ENCODE peak calls at places on chromosomes 13 and 19, in four cellular contexts. One of them, this sample, is unnamed. For H3K4me1 and H3K27me3, the result is how much of the 10 kb centered on the place peaks cover.

GRCh38 chr13:33006646-33007045 is 9.6 kb upstream of the KL start:
- DNase-seq in Karpas-422: no peak
- DNase-seq in small intestine: no peak
- DNase-seq in SK-N-SH: no peak
- DNase-seq in this sample: no peak

GRCh38 chr13:75530536-75530935 is 7.1 kb downstream of the COMMD6 start:
- DNase-seq in Karpas-422: no peak
- DNase-seq in small intestine: peak
- DNase-seq in SK-N-SH: no peak
- DNase-seq in this sample: no peak

GRCh38 chr19:3348042-3348441 is 18.3 kb upstream of the NFIC start:
- DNase-seq in Karpas-422: no peak
- DNase-seq in small intestine: no peak
- DNase-seq in SK-N-SH: no peak
- DNase-seq in this sample: no peak

GRCh38 chr13:44331912-44332840 is 41.4 kb upstream of the SERP2 start:
- DNase-seq in Karpas-422: no peak
- DNase-seq in small intestine: no peak
- DNase-seq in SK-N-SH: peak
- DNase-seq in this sample: peak

GRCh38 chr13:43848250-43848649 is 31.3 kb downstream of the CCDC122 start:
- DNase-seq in Karpas-422: no peak
- DNase-seq in small intestine: no peak
- DNase-seq in SK-N-SH: no peak
- DNase-seq in this sample: no peak

GRCh38 chr13:100130092-100130491 is 41.2 kb downstream of the PCCA start:
- DNase-seq in Karpas-422: no peak
- DNase-seq in small intestine: no peak
- DNase-seq in SK-N-SH: no peak
- DNase-seq in this sample: no peak

GRCh38 chr19:50838239-50838638 is 4.9 kb upstream of the KLK15 start:
- DNase-seq in Karpas-422: peak
- DNase-seq in small intestine: no peak
- DNase-seq in SK-N-SH: no peak
- DNase-seq in this sample: no peak

GRCh38 chr13:49472186-49472585 is 23.6 kb upstream of the PHF11 start:
- DNase-seq in Karpas-422: no peak
- DNase-seq in small intestine: no peak
- DNase-seq in SK-N-SH: no peak
- DNase-seq in this sample: no peak

GRCh38 chr13:30257433-30258099 is 49.8 kb downstream of the KATNAL1 start:
- DNase-seq in Karpas-422: peak
- DNase-seq in small intestine: no peak
- DNase-seq in SK-N-SH: peak
- DNase-seq in this sample: no peak

DNA sequence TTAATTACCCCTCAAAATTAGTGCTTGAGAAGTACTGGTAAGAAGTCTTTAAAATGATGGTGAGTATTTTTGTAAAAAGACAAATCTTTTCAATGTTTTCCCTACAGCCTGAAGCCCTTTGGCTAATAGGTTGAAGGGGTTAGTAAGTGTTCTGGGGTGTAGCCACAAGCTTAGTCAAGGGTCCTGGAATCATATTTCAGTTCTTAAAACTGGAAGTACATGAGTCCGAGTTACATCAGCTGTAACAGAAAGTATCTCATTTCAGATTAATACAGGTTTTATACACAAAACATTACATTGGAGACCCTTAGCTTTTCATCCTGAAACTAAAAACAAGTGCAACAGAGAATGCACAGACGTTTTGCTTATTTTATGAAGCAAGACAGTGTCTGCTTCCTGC is 52.7 kb upstream of the TEX29 start:
- DNase-seq in Karpas-422: no peak
- DNase-seq in small intestine: no peak
- DNase-seq in SK-N-SH: no peak
- DNase-seq in this sample: no peak
- H3K4me1 ChIP-seq in Karpas-422: under half
- H3K4me1 ChIP-seq in small intestine: under half
- H3K4me1 ChIP-seq in SK-N-SH: under half
- H3K4me1 ChIP-seq in this sample: under half

GRCh38 chr13:28819046-28819747 is 942 bp upstream of the MTUS2 start:
- DNase-seq in Karpas-422: no peak
- DNase-seq in small intestine: peak
- DNase-seq in SK-N-SH: no peak
- DNase-seq in this sample: no peak

GRCh38 chr13:28822161-28822560 is 2.0 kb downstream of the MTUS2 start:
- DNase-seq in Karpas-422: no peak
- DNase-seq in small intestine: no peak
- DNase-seq in SK-N-SH: no peak
- DNase-seq in this sample: no peak

GRCh38 chr13:28817204-28817603 is 2.9 kb upstream of the MTUS2 start:
- DNase-seq in Karpas-422: no peak
- DNase-seq in small intestine: no peak
- DNase-seq in SK-N-SH: no peak
- DNase-seq in this sample: no peak

GRCh38 chr13:28820099-28821051 is at the start of gene MTUS2:
- DNase-seq in Karpas-422: no peak
- DNase-seq in small intestine: peak
- DNase-seq in SK-N-SH: no peak
- DNase-seq in this sample: no peak

DNA sequence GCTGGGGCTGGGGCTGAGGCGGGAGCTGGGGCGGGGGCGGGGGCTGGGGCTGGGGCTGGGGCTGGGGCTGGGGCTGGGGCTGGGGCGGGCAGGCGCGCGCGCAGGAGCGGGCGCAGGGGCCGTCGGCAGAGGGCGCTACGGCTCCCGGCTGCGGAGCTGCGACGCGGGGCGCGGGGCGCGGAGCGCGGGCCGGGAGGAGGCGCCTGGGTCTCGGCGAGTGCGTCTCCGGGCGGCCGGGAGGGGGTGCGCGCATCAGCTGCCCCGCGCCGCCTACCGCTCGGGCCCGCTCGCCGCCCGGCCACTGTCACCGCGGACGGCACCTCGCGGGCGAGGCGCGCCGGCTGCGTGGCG is 416 bp upstream of the MTUS2 start:
- DNase-seq in Karpas-422: peak
- DNase-seq in small intestine: peak
- DNase-seq in SK-N-SH: peak
- DNase-seq in this sample: peak
- H3K27me3 ChIP-seq in Karpas-422: under half
- H3K27me3 ChIP-seq in small intestine: under half
- H3K27me3 ChIP-seq in SK-N-SH: under half
- H3K27me3 ChIP-seq in this sample: half or more

GRCh38 chr19:52066258-52066866 is 17.7 kb upstream of the ZNF432 start:
- DNase-seq in Karpas-422: no peak
- DNase-seq in small intestine: no peak
- DNase-seq in SK-N-SH: no peak
- DNase-seq in this sample: no peak

GRCh38 chr19:52070496-52070895 is 21.9 kb upstream of the ZNF432 start:
- DNase-seq in Karpas-422: no peak
- DNase-seq in small intestine: no peak
- DNase-seq in SK-N-SH: no peak
- DNase-seq in this sample: no peak

GRCh38 chr19:52069653-52070052 is 21.0 kb upstream of the ZNF432 start:
- DNase-seq in Karpas-422: no peak
- DNase-seq in small intestine: no peak
- DNase-seq in SK-N-SH: no peak
- DNase-seq in this sample: no peak

DNA sequence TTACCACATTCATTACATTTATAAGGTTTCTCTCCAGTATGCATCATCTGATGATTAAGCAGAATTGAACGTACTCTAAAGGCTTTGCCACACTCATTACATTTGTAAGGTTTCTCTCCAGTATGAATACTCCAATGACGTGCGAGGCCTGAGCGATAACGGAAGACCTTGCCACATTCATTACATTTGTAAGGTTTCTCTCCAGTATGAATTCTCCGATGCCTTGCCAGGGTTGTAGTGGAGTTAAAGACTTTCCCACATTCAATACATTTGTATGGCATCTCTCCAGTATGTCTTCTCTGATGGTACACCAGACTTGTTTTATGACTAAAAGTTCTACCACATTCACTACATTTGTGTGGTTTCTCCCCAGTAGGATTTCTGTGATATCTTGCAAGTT is 16.8 kb upstream of the ZNF432 start:
- DNase-seq in Karpas-422: no peak
- DNase-seq in small intestine: no peak
- DNase-seq in SK-N-SH: no peak
- DNase-seq in this sample: no peak
- H3K4me1 ChIP-seq in Karpas-422: under half
- H3K4me1 ChIP-seq in small intestine: under half
- H3K4me1 ChIP-seq in SK-N-SH: under half
- H3K4me1 ChIP-seq in this sample: under half

DNA sequence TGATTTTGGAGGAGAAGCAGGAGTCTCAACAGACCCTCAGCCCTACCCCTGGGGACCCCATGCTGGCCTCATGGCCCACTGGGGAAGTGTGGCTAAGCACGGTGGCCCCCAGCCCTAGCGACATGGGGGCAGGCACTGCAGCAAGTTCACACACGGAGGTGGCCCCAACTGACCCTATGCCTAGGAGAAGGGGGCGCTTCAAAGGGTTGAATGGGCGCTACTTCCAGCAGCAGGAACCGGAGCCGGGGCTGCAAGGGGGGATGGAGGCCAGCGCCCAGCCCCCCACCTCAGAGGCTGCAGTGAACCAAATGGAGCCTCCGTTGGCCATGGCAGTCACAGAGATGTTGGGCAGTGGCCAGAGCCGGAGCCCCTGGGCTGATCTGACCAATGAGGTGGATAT is 14.9 kb downstream of the NCAN start:
- DNase-seq in Karpas-422: no peak
- DNase-seq in small intestine: no peak
- DNase-seq in SK-N-SH: no peak
- DNase-seq in this sample: no peak
- H3K27me3 ChIP-seq in Karpas-422: under half
- H3K27me3 ChIP-seq in small intestine: under half
- H3K27me3 ChIP-seq in SK-N-SH: under half
- H3K27me3 ChIP-seq in this sample: half or more

DNA sequence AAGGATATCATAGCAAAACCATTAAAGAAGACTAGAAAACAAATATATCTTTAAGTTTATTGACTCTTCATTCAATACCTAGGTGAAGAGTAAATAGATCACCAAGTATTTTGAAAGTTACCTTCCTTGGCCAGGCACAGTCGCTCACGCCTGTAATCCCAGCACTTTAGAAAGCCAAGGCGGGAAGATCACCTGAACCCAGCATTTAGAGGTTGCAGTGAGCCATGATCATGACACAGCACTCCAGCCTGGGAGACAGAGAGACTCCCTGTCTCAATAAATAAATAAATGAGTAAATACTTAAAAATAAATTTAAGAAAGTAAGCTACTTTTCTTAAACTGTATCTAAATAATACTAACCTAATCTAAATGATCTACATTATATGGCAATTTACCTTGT is 8.9 kb upstream of the WBP4 start:
- DNase-seq in Karpas-422: no peak
- DNase-seq in small intestine: no peak
- DNase-seq in SK-N-SH: no peak
- DNase-seq in this sample: no peak
- H3K4me1 ChIP-seq in Karpas-422: under half
- H3K4me1 ChIP-seq in small intestine: under half
- H3K4me1 ChIP-seq in SK-N-SH: under half
- H3K4me1 ChIP-seq in this sample: half or more

GRCh38 chr19:18450021-18450933 is 12.3 kb upstream of the ISYNA1 start:
- DNase-seq in Karpas-422: no peak
- DNase-seq in small intestine: no peak
- DNase-seq in SK-N-SH: no peak
- DNase-seq in this sample: no peak
- H3K27me3 ChIP-seq in Karpas-422: under half
- H3K27me3 ChIP-seq in small intestine: under half
- H3K27me3 ChIP-seq in SK-N-SH: under half
- H3K27me3 ChIP-seq in this sample: under half

GRCh38 chr19:19386373-19386869 is 19.1 kb upstream of the GATAD2A start:
- DNase-seq in Karpas-422: peak
- DNase-seq in small intestine: no peak
- DNase-seq in SK-N-SH: no peak
- DNase-seq in this sample: peak

GRCh38 chr19:19387108-19387507 is 18.4 kb upstream of the GATAD2A start:
- DNase-seq in Karpas-422: no peak
- DNase-seq in small intestine: no peak
- DNase-seq in SK-N-SH: no peak
- DNase-seq in this sample: no peak

GRCh38 chr19:19385131-19385899 is 20.2 kb upstream of the GATAD2A start:
- DNase-seq in Karpas-422: peak
- DNase-seq in small intestine: peak
- DNase-seq in SK-N-SH: peak
- DNase-seq in this sample: peak

GRCh38 chr19:19385900-19386339 is 19.6 kb upstream of the GATAD2A start:
- DNase-seq in Karpas-422: peak
- DNase-seq in small intestine: no peak
- DNase-seq in SK-N-SH: no peak
- DNase-seq in this sample: no peak

DNA sequence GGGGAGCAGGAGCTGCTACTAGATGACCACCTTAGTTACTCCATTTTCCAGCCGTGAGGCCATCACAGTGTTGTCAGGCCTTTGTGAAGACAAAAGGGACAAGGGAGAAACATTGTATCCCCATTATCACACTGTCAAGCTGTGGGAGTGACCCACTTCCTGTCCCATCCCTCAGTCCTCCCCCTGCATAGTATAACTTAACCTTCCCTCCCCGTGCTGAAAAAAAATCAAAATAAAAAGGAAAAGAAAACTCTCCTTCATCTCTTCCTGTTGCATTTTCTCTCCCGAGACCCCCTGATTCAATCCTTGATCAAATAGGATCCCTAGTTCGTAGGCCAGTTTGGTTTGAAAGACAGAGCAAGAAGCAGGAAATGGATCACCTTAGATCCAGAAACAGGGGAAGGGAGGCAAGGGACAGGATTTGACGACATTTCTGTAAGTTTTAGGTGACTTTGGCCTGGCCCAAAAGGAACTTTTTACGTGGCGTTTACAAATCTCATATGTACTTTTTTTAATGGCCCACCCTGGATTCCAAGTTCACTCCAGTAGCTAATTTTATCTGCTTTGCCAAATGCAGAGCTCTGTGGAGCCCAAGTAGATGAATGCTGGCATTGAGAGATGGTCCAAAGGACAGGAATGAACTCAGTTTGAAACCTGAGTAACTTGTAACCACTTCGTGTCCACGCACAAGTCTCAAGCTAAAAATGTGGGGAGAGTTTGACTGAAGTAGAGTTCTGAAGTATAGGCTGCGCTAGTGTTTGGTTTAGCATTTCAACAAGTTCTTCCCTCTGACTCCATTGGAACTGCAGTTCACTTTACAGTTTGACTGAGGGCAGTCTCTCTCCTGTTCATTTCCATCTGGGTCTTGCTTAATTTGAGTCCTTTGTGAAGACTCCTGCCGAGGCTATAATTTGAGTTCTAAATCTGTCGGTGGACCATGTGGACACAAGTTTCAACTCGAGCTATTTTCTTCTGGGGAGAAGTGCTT is 16.6 kb upstream of the GATAD2A start:
- DNase-seq in Karpas-422: no peak
- DNase-seq in small intestine: no peak
- DNase-seq in SK-N-SH: no peak
- DNase-seq in this sample: no peak
- H3K4me1 ChIP-seq in Karpas-422: under half
- H3K4me1 ChIP-seq in small intestine: under half
- H3K4me1 ChIP-seq in SK-N-SH: under half
- H3K4me1 ChIP-seq in this sample: under half

This sample was measured in transverse colon.